ENCODE peak calls at places on chromosomes 3 and 15, in nine cellular contexts. T is GM10248, L is right atrium auricular region, J is fibroblast of mammary gland, Q is fibroblast of pulmonary artery, E is MM.1S, S is RWPE1, Y is psoas muscle, H is fibroblast of villous mesenchyme. F is an unnamed sample.

GRCh38 chr3:38746641-38747040 is 69.4 kb downstream of the SCN10A start:
- DNase-seq in S (no peak), Y (no peak), H (no peak), Q (no peak), T (no peak), E (no peak), L (peak; percentile 32), J (no peak), F (no peak)

GRCh38 chr3:74054566-74054965 is 429.8 kb upstream of the PDZRN3 start:
- DNase-seq in Y (no peak), S (no peak), L (no peak), Q (no peak), H (no peak), E (no peak), T (no peak), J (no peak), F (no peak)

GRCh38 chr3:150840733-150841515 is 64.3 kb downstream of the MINDY4B start:
- DNase-seq in H (no peak), S (no peak), J (no peak), L (no peak), E (no peak), Q (no peak), Y (no peak), T (no peak), F (no peak)

GRCh38 chr3:71652786-71653419 is 69.4 kb upstream of the FOXP1 start:
- DNase-seq in L (peak; percentile 61), E (peak; percentile 39), Y (peak; percentile 28), Q (peak; percentile 75), H (peak; percentile 56), S (peak; percentile 34), J (peak; percentile 73), T (peak; percentile 43), F (no peak)

GRCh38 chr3:158991146-158991705 is 189.4 kb downstream of the MFSD1 start:
- DNase-seq in Y (no peak), Q (no peak), J (no peak), L (no peak), S (no peak), T (no peak), E (peak; percentile 95), H (no peak), F (no peak)

GRCh38 chr15:101773496-101774100 is 29.7 kb upstream of the OR4F6 start:
- DNase-seq in Q (no peak), J (no peak), L (no peak), Y (no peak), E (peak; percentile 31), S (no peak), T (no peak), H (no peak), F (no peak)

GRCh38 chr15:78880242-78880533 is 7.5 kb downstream of the MORF4L1 start:
- DNase-seq in Q (no peak), J (peak; percentile 84), L (no peak), E (no peak), H (peak; percentile 60), T (no peak), Y (no peak), S (no peak), F (no peak)

GRCh38 chr3:35393916-35394315 is 245.4 kb upstream of the ARPP21 start:
- DNase-seq in J (no peak), T (no peak), Y (no peak), H (no peak), L (no peak), S (no peak), Q (peak; percentile 41), E (no peak), F (no peak)

GRCh38 chr15:36567445-36567844 is 12.0 kb upstream of the CDIN1 start:
- DNase-seq in H (no peak), Y (no peak), Q (no peak), L (no peak), T (no peak), E (no peak), J (no peak), S (peak; percentile 16), F (no peak)

GRCh38 chr3:59773970-59774369 is 724.1 kb upstream of the CFAP20DC start:
- DNase-seq in T (no peak), E (no peak), Y (no peak), J (peak; percentile 24), L (no peak), S (no peak), Q (no peak), H (no peak), F (no peak)

GRCh38 chr15:73630796-73631471 is 2.3 kb downstream of the NPTN start:
- DNase-seq in Y (no peak), Q (no peak), H (peak; percentile 34), T (no peak), E (no peak), L (no peak), J (no peak), S (no peak), F (no peak)

GRCh38 chr3:48425281-48425812 is 4.5 kb downstream of the PLXNB1 start:
- DNase-seq in T (no peak), Y (no peak), J (no peak), Q (no peak), E (no peak), S (no peak), H (no peak), L (no peak), F (no peak)

GRCh38 chr3:169186596-169186995 is 476.9 kb downstream of the MECOM start:
- DNase-seq in H (no peak), J (no peak), T (no peak), E (no peak), Q (no peak), L (no peak), S (no peak), Y (no peak), F (no peak)

GRCh38 chr15:99433757-99434211 is 132.0 kb upstream of the MEF2A start:
- DNase-seq in H (no peak), Q (no peak), S (no peak), T (no peak), J (no peak), E (no peak), L (no peak), Y (no peak), F (no peak)

GRCh38 chr3:120177151-120177550 is 82.9 kb upstream of the GSK3B start:
- DNase-seq in Q (peak; percentile 91), S (peak; percentile 83), H (peak; percentile 82), E (no peak), T (no peak), L (peak; percentile 63), J (peak; percentile 85), Y (peak; percentile 30), F (peak; percentile 43)
- TF ChIP-seq CTCF in Q (peak; percentile 31), S (no peak), H (peak; percentile 24), E (no peak), T (no peak), L (no peak), J (no peak), Y (no peak), F (no peak)

GRCh38 chr15:94840794-94841587 is 609.6 kb downstream of the MCTP2 start:
- DNase-seq in Y (no peak), H (peak; percentile 5), J (peak; percentile 3), S (peak; percentile 27), L (no peak), E (no peak), T (no peak), Q (peak; percentile 1), F (no peak)
- TF ChIP-seq CTCF in Y (no peak), H (no peak), J (no peak), S (no peak), L (no peak), E (no peak), T (no peak), Q (no peak), F (no peak)

GRCh38 chr15:29937956-29938355 is 115.7 kb upstream of the TJP1 start:
- DNase-seq in L (no peak), J (peak; percentile 55), H (peak; percentile 82), Q (peak; percentile 59), Y (no peak), T (no peak), E (no peak), S (peak; percentile 77), F (no peak)

GRCh38 chr15:29936353-29937049 is 114.2 kb upstream of the TJP1 start:
- DNase-seq in Y (no peak), Q (peak; percentile 50), J (peak; percentile 75), E (no peak), S (peak; percentile 75), H (peak; percentile 74), T (no peak), L (no peak), F (no peak)

GRCh38 chr15:29942144-29942543 is 119.9 kb upstream of the TJP1 start:
- DNase-seq in J (peak; percentile 17), E (no peak), S (no peak), Y (no peak), T (no peak), L (no peak), H (peak; percentile 21), Q (no peak), F (no peak)

GRCh38 chr15:29939404-29939803 is 117.1 kb upstream of the TJP1 start:
- DNase-seq in L (no peak), Q (peak; percentile 28), T (no peak), J (peak; percentile 60), S (peak; percentile 68), Y (no peak), H (peak; percentile 26), E (no peak), F (no peak)

DNA sequence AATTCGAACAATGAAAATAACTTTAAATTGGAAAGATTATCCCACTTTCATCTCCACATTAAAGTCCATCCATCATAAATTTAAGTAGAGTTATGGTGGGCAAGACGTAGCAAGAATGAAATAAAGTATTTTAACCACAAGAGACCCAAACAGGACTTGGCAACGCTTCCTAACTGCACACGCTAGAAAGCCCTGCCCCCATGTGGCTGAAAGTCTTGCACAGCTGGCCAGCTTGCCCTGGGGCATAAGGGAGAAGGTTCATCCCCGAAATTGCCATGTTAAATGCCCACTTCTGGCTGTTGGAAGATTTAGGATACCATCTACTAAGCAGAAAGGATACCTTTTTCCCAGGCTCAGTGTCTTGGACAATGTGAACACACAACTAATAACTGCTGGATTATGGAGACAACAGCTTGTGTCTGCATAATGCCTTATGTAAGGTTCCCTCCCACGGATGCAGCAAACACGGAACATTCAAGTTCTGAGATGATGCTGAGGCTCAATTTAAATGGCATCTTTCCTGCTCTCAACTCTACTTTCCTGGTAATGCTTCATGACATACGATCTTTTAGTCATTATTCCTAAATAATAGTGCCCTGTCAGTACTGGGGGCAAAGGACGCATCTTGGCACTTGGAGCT is 116.6 kb upstream of the TJP1 start:
- DNase-seq in T (no peak), E (no peak), J (peak; percentile 14), Y (no peak), S (no peak), Q (no peak), H (peak; percentile 43), L (no peak), F (no peak)
- TF ChIP-seq CTCF in T (no peak), E (peak; percentile 4), J (no peak), Y (no peak), S (no peak), Q (peak; percentile 18), H (peak; percentile 52), L (no peak), F (no peak)

DNA sequence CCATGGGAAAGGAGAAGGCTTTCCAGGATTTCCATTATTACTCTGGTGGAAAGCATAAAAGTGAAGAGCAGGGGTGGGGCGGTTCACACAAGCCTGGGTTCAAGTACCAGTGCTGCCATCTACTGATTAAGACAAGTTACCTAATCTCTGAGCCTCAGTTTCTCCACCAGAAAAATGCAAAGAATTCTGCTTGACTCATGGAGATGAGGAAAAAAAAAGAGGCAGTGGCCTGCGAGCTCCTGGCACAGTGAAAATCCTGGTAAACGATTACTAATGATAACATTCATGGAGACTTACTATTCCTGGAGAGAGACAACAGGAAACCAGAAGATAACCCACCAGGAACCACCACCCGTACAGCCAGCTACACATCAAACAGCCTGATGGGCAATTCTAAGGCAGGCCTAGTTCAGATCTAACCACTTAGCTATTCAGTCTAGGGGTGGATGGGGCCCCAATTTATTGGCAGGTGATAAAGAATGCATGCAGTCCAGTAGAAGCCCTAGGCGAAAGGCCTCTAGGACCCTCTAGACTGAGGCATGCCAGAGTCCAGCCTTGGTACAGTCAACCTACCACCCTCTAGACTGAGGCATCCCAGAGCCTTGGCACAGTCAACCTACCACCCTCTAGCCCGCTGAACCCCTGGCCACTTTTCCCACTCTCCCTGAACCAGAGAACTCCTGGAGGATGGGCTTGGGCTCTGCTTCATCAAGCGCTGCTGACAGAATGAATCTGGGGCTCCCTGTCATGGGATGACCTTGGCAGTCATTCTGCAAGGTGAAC is 2.5 kb downstream of the AMOTL2 start:
- DNase-seq in Q (no peak), H (no peak), T (no peak), L (no peak), S (no peak), J (peak; percentile 42), Y (no peak), E (no peak), F (no peak)
- TF ChIP-seq CTCF in Q (no peak), H (peak; percentile 1), T (no peak), L (no peak), S (no peak), J (no peak), Y (no peak), E (no peak), F (no peak)